ENCODE peak calls at places on chromosomes 11 and 22, in seven cellular contexts. M is cardiac fibroblast, D is HFFc6, O is psoas muscle, I is coronary artery, S is neural progenitor cell, K is lower leg skin. T is an unnamed sample.

GRCh38 chr22:38802671-38803121 is 8.8 kb upstream of the DNAL4 start:
- DNase-seq in O (peak), K (peak), D (peak), M (peak), I (no peak), S (peak), T (no peak)

GRCh38 chr11:118202599-118203422 is 22.0 kb downstream of the JAML start:
- DNase-seq in D (no peak), S (no peak), I (no peak), M (no peak), O (no peak), K (no peak), T (no peak)

GRCh38 chr11:112302226-112302868 is 41.7 kb upstream of the PLET1 start:
- DNase-seq in K (no peak), M (peak), I (no peak), O (no peak), D (peak), S (peak), T (no peak)

GRCh38 chr11:59171508-59172322 is at the start of gene DTX4:
- DNase-seq in I (peak), S (peak), O (peak), M (peak), D (peak), K (peak), T (peak)

GRCh38 chr11:17954395-17955252 is 58.2 kb downstream of the SERGEF start:
- DNase-seq in D (no peak), O (peak), M (no peak), I (no peak), S (no peak), K (no peak), T (no peak)

GRCh38 chr11:131375936-131376335 is 5.5 kb downstream of the NTM start:
- DNase-seq in I (no peak), M (no peak), K (no peak), O (no peak), S (no peak), D (no peak), T (no peak)

GRCh38 chr11:12167098-12167999 is 57.0 kb downstream of the MICAL2 start:
- DNase-seq in S (no peak), D (peak), I (peak), K (peak), M (peak), O (no peak), T (no peak)

GRCh38 chr22:37336474-37337028 is 54.2 kb downstream of the CYTH4 start:
- DNase-seq in K (no peak), D (no peak), S (no peak), M (no peak), I (no peak), O (no peak), T (no peak)

GRCh38 chr11:59186130-59186594 is 14.2 kb downstream of the DTX4 start:
- DNase-seq in K (no peak), M (peak), S (peak), O (no peak), D (no peak), I (no peak), T (peak)

GRCh38 chr11:110297726-110298297 is 1.4 kb upstream of the RDX start:
- DNase-seq in I (no peak), D (no peak), K (no peak), M (no peak), S (no peak), O (no peak), T (no peak)

GRCh38 chr11:64306876-64307622 is 1.7 kb downstream of the ESRRA start:
- DNase-seq in D (no peak), K (no peak), M (no peak), O (peak), I (no peak), S (peak), T (no peak)

GRCh38 chr11:123083623-123084029 is 21.7 kb upstream of the HSPA8 start:
- DNase-seq in M (peak), D (peak), O (peak), I (peak), K (peak), S (no peak), T (no peak)

GRCh38 chr11:61618991-61619390 is 38.1 kb upstream of the SYT7 start:
- DNase-seq in I (no peak), M (no peak), D (no peak), O (no peak), K (no peak), S (no peak), T (no peak)

GRCh38 chr11:1820463-1821325 is 14.1 kb upstream of the SYT8 start:
- DNase-seq in D (peak), M (no peak), I (no peak), K (no peak), S (no peak), O (no peak), T (no peak)

GRCh38 chr11:18981897-18982296 is 42.7 kb upstream of the MRGPRX1 start:
- DNase-seq in I (no peak), M (no peak), O (no peak), K (no peak), S (no peak), D (no peak), T (no peak)
- TF ChIP-seq CTCF in I (no peak), M (no peak), O (no peak), K (no peak), S (no peak), D (no peak), T (no peak)

GRCh38 chr11:68889948-68890446 is 13.6 kb downstream of the MRPL21 start:
- DNase-seq in S (peak), O (peak), D (peak), M (peak), K (peak), I (peak), T (no peak)
- TF ChIP-seq CTCF in S (peak), O (peak), D (peak), M (peak), K (no peak), I (peak), T (no peak)

DNA sequence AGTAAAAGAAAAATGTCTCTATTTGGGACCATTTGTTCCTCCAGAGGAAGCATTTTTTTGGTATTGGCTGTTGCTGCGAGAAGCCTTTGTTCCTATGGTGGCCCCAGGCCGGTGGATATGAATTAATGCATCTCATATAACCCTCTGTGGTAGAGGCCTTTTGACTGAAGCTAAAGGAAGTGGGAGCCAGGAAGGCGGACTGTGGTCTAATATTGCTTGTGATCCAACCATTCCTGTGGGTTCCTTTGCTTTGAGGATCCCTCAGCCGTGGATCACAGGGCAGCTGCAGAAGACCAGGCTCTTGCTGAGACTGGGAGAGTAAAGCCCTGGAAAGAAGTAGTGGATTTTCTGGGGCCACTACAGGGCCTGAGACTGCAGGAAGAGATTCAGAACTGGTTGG is 68.3 kb upstream of the NAV2 start:
- DNase-seq in I (no peak), M (no peak), S (no peak), O (no peak), D (no peak), K (no peak), T (no peak)
- TF ChIP-seq CTCF in I (no peak), M (no peak), S (no peak), O (no peak), D (no peak), K (no peak), T (no peak)

DNA sequence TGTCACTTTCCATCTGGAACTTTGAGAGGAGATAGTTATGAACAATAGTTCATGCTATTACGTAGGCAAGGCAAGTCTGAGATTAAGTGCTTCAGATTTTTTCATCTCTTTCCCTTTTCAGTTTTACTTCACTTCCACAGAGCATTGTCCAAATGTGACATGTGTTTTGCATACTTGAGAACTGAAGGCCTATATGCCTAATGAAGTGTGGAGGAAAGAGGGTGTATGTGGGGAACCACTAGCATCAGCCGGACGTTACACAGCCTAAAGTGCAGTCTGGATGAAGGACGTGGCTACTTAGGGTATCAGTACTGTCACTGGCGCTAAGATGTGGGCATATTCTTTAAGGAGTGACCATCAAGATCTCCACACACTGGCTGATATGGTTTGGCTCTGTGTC is 26.2 kb downstream of the FANCF start:
- DNase-seq in D (no peak), S (no peak), K (no peak), M (no peak), O (no peak), I (no peak), T (no peak)
- TF ChIP-seq CTCF in D (no peak), S (no peak), K (no peak), M (no peak), O (no peak), I (no peak), T (no peak)

DNA sequence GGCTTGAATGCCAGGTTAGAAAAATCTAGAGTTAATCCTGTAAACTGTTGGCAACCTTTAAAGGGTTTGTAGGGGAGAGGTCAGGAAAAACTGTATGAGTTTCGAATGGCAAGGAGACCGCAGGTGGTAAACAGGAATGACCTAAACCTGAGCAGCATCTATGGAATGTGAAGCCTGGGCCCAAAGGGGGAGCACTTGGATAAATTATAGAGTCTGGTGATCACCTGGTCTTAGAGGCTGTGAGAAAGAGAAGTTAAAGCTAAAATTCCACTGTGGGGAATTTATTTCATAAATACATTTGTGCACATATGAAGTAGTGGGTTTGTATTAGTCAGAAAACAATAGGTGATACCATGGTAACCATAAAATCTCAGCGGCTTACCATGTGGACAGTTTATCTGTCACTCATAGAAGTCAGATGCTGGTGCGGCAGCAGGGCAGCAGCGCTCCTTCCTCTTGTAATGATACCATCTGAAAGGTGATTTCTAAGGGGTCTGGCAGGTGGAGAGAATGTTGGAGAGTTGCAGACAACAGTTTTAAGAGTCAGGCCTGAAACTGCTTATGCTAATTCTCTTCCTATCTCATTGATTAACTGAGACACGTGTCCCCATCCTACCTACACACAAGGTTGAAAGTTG is 1104.4 kb upstream of the CCDC90B start:
- DNase-seq in K (no peak), M (peak), D (no peak), O (no peak), S (peak), I (no peak), T (no peak)
- TF ChIP-seq CTCF in K (no peak), M (no peak), D (no peak), O (no peak), S (peak), I (no peak), T (no peak)

GRCh38 chr11:7904910-7905309 is 26.2 kb downstream of the OR10A6 start:
- DNase-seq in M (peak), S (peak), I (no peak), O (no peak), D (peak), K (no peak), T (no peak)
- TF ChIP-seq CTCF in M (peak), S (peak), I (no peak), O (no peak), D (peak), K (no peak), T (no peak)

GRCh38 chr11:72643547-72643946 is 30.7 kb downstream of the PDE2A start:
- DNase-seq in D (peak), M (peak), O (no peak), K (no peak), I (peak), S (no peak), T (no peak)

GRCh38 chr11:72646024-72646423 is 28.2 kb downstream of the PDE2A start:
- DNase-seq in M (no peak), I (no peak), K (no peak), D (no peak), O (no peak), S (no peak), T (no peak)

GRCh38 chr11:72641900-72642814 is 32.1 kb downstream of the PDE2A start:
- DNase-seq in I (no peak), S (peak), D (no peak), M (no peak), O (peak), K (peak), T (peak)

GRCh38 chr11:72641522-72641899 is 32.7 kb downstream of the PDE2A start:
- DNase-seq in O (no peak), K (no peak), M (no peak), S (no peak), D (no peak), I (no peak), T (no peak)

GRCh38 chr11:72642815-72643511 is 31.3 kb downstream of the PDE2A start:
- DNase-seq in M (peak), S (peak), O (peak), D (no peak), K (peak), I (no peak), T (peak)
- TF ChIP-seq CTCF in M (peak), S (peak), O (peak), D (peak), K (no peak), I (peak), T (peak)

DNA sequence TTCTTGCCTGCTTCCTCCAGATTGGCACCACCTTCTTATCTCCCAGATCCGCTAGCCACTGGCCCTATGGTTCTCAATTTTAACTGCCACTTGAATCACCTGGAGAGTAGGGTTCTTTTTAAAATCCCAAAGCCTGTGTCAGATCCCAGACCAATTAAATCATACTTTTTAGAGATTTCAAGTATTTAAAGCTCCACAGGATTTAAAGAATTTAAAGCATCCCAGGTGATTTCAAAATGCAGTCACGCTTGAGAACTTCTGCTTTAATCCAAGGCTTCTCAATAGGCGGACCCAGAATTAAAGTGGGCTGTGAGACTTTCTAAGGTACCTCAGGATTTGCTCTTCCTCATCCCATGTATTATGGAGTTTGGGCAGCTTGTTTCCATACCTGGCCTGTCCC is 400.0 kb downstream of the SOX6 start:
- DNase-seq in M (no peak), D (no peak), O (no peak), S (no peak), I (no peak), K (no peak), T (no peak)
- TF ChIP-seq CTCF in M (no peak), D (no peak), O (no peak), S (no peak), I (no peak), K (no peak), T (no peak)

GRCh38 chr22:19036523-19037273 is 85.5 kb downstream of the DGCR2 start:
- DNase-seq in K (peak), I (no peak), D (no peak), O (no peak), M (peak), S (no peak), T (no peak)
- TF ChIP-seq CTCF in K (no peak), I (no peak), D (peak), O (no peak), M (peak), S (no peak), T (no peak)

T was measured in GM13976.